ENCODE peak calls at places on chromosomes 6 and 20, in seven cellular contexts. N, A, M, X, F, V and G are unnamed samples.

GRCh38 chr20:48862279-48862678 is 34.5 kb upstream of the PREX1 start:
- DNase-seq in N (no peak), F (no peak), A (no peak), V (no peak), X (no peak), M (no peak), G (no peak)

GRCh38 chr6:108798672-108799355 is 49.4 kb upstream of the ARMC2 start:
- DNase-seq in A (no peak), X (peak; percentile 81), M (peak; percentile 49), F (no peak), V (no peak), N (peak; percentile 39), G (no peak)

GRCh38 chr20:5658897-5659296 is 91.3 kb upstream of the SHLD1 start:
- DNase-seq in M (peak; percentile 4), N (peak; percentile 24), A (no peak), F (peak; percentile 86), X (no peak), V (peak; percentile 45), G (no peak)

GRCh38 chr6:56346958-56347357 is 99.6 kb upstream of the COL21A1 start:
- DNase-seq in A (no peak), M (no peak), F (peak; percentile 40), V (no peak), N (no peak), X (no peak), G (no peak)

GRCh38 chr20:44814937-44815336 is 4.6 kb upstream of the RIMS4 start:
- DNase-seq in A (no peak), N (no peak), X (no peak), M (no peak), F (no peak), V (no peak), G (no peak)

GRCh38 chr6:35330541-35331119 is 11.7 kb upstream of the PPARD start:
- DNase-seq in X (no peak), N (no peak), V (no peak), M (no peak), A (no peak), F (no peak), G (no peak)

GRCh38 chr20:40195742-40196141 is 493.3 kb downstream of the MAFB start:
- DNase-seq in M (no peak), V (no peak), X (no peak), N (no peak), F (no peak), A (no peak), G (no peak)

GRCh38 chr6:72132851-72133250 is 246.5 kb downstream of the RIMS1 start:
- DNase-seq in A (no peak), F (no peak), M (no peak), X (no peak), N (no peak), V (no peak), G (no peak)

GRCh38 chr6:137894779-137895385 is 27.8 kb downstream of the TNFAIP3 start:
- DNase-seq in M (no peak), F (peak; percentile 41), A (no peak), V (no peak), X (no peak), N (no peak), G (no peak)

GRCh38 chr6:6699741-6700367 is 111.3 kb downstream of the LY86 start:
- DNase-seq in X (no peak), A (no peak), F (peak; percentile 92), V (peak; percentile 95), N (no peak), M (no peak), G (no peak)

GRCh38 chr6:133983099-133983939 is 30.3 kb downstream of the TBPL1 start:
- DNase-seq in V (peak; percentile 61), M (peak; percentile 47), N (peak; percentile 36), A (peak; percentile 14), F (peak; percentile 67), X (no peak), G (peak; percentile 20)

GRCh38 chr20:36202891-36203338 is 33.4 kb upstream of the AAR2 start:
- DNase-seq in M (peak; percentile 74), A (peak; percentile 51), F (peak; percentile 8), X (peak; percentile 61), N (peak; percentile 73), V (peak; percentile 97), G (peak; percentile 69)

GRCh38 chr6:136766274-136766673 is 26.0 kb downstream of the MAP3K5 start:
- DNase-seq in X (no peak), V (no peak), N (no peak), A (no peak), F (no peak), M (no peak), G (no peak)

GRCh38 chr6:34247481-34248197 is 1.2 kb downstream of the SMIM29 start:
- DNase-seq in A (no peak), X (no peak), F (no peak), N (no peak), M (no peak), V (peak; percentile 61), G (no peak)

GRCh38 chr6:63804381-63804956 is 168.9 kb downstream of the PHF3 start:
- DNase-seq in F (peak; percentile 93), A (no peak), V (no peak), X (no peak), N (no peak), M (no peak), G (no peak)

GRCh38 chr20:33871362-33871761 is 60.2 kb downstream of the CHMP4B start:
- DNase-seq in N (no peak), X (no peak), M (no peak), F (no peak), A (no peak), V (peak; percentile 87), G (no peak)

GRCh38 chr20:38842558-38842981 is 37.1 kb downstream of the PPP1R16B start:
- DNase-seq in F (no peak), X (peak; percentile 96), A (no peak), V (no peak), N (no peak), M (no peak), G (no peak)

GRCh38 chr6:13212096-13212495 is 116.2 kb downstream of the TBC1D7 start:
- DNase-seq in A (no peak), X (no peak), F (no peak), M (no peak), N (no peak), V (no peak), G (no peak)

GRCh38 chr6:32837651-32838113 is 857 bp downstream of the TAP2 start:
- DNase-seq in X (no peak), F (peak; percentile 19), A (no peak), M (no peak), N (no peak), V (no peak), G (no peak)

GRCh38 chr6:44128020-44128917 is 915 bp downstream of the TMEM63B start:
- DNase-seq in X (peak; percentile 22), V (peak; percentile 88), F (no peak), N (no peak), A (no peak), M (no peak), G (peak; percentile 17)

GRCh38 chr6:100447900-100448700 is 16.6 kb downstream of the SIM1 start:
- DNase-seq in F (no peak), V (peak; percentile 34), M (no peak), A (no peak), X (no peak), N (no peak), G (no peak)

GRCh38 chr6:27096834-27097511 is 150.5 kb upstream of the PRSS16 start:
- DNase-seq in X (no peak), A (no peak), M (no peak), N (no peak), V (peak; percentile 89), F (peak; percentile 67), G (no peak)

GRCh38 chr20:6956574-6956973 is 189.1 kb downstream of the BMP2 start:
- DNase-seq in V (no peak), M (no peak), A (no peak), X (no peak), F (peak; percentile 65), N (no peak), G (no peak)
- H3K9me3 ChIP-seq in V (no peaks in the 10 kb centered on the region), M (no peaks in the 10 kb centered on the region), A (no peaks in the 10 kb centered on the region), X (no peaks in the 10 kb centered on the region), F (no peaks in the 10 kb centered on the region), N (no peaks in the 10 kb centered on the region), G (no peaks in the 10 kb centered on the region)

DNA sequence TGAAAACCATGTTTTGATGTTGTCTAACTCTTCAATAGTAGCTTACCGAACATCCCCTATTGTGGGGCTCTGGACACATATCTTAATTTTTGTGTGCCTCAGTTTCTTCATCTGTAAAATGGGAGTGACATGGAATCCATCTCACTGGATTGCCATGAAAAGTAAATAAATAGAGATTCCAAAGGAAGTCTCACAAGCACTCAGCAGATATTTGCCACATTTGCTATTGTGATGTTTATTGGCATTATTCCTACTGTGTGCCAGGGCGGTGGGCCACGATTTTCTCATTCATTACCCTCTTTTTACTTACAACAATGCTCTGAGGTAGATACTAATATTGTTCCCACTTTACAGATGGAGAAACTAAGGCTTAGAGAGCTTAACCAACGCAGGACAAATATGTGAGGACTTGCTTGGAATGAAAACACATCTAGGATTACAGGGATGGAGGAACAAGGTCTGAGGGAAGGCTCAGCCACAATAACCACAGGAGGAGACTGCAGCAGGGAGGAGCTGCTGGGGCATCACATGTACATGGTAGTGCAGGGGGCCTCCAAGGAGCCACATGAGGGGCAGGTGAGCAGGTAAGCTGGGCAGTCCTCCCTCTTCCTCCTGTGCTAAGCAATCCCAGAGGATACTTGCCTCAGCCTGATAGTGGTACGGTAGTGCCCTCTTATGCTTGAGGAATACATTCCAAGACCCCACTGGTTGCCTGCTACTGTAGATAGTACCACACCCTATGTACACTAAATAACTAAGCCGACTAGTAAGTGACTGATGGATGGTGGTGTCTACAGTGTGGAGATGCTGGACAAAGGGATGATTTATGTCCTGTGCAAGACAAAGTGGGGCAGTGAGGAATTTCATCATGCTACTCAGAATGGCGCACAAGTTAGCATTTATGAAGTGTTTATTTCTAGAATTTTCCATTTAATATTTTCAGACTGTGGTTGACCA is 176.9 kb downstream of the FOXA2 start:
- DNase-seq in V (no peak), F (no peak), A (no peak), N (no peak), M (no peak), X (no peak), G (no peak)
- H3K9me3 ChIP-seq in V (peaks cover under 1% of the 10 kb centered on the region), F (no peaks in the 10 kb centered on the region), A (no peaks in the 10 kb centered on the region), N (no peaks in the 10 kb centered on the region), M (no peaks in the 10 kb centered on the region), X (no peaks in the 10 kb centered on the region), G (no peaks in the 10 kb centered on the region)

DNA sequence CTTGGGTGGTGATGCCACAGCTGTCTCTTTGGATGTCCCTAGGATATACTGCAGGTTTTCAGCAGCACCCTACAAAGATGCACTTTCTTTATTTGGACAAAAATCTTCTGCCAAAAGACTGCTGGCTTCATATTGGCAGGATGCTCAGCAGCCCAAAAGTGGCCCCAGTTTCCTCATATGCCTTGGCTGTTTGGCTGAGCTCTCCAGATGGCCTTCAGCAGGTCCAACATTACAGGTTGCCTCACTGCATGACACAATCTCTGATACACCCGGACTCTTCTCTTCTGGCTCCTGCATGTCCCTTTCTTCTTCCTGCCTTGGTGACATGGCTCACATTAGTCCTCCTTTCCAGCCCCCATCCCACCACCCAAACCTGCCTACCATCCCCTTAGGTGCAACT is 323.7 kb upstream of the CDH4 start:
- DNase-seq in V (no peak), M (no peak), A (no peak), X (no peak), N (no peak), F (no peak), G (no peak)
- H3K9me3 ChIP-seq in V (no peaks in the 10 kb centered on the region), M (no peaks in the 10 kb centered on the region), A (no peaks in the 10 kb centered on the region), X (no peaks in the 10 kb centered on the region), N (no peaks in the 10 kb centered on the region), F (no peaks in the 10 kb centered on the region), G (no peaks in the 10 kb centered on the region)

DNA sequence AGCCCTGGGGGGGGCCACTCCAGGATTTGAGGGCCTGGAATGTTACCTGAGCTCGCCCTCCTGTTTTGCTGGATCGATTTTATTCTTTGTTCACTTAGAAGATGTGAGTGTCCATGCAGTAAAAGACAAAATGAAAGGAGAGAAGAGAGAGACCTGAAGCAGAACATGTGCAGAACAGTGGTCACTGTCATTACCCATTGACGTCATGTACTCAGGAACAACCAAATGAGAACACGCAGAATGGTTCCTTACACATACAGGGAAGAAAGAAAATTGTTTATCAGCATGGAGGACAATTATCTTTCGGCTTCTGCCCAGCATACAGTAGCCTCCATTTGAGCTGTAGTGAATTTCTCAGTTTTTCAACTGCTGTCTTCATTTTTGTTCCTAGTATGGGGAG is 258.1 kb downstream of the FNDC1 start:
- DNase-seq in M (no peak), F (no peak), N (no peak), V (no peak), A (no peak), X (no peak), G (no peak)
- H3K9me3 ChIP-seq in M (no peaks in the 10 kb centered on the region), F (no peaks in the 10 kb centered on the region), N (no peaks in the 10 kb centered on the region), V (no peaks in the 10 kb centered on the region), A (no peaks in the 10 kb centered on the region), X (no peaks in the 10 kb centered on the region), G (no peaks in the 10 kb centered on the region)